ENCODE peak calls at places on chromosomes 5 and 9, in four cellular contexts. One of them, this sample, is unnamed.

GRCh38 chr9:95004452-95005275 is 278.2 kb downstream of the AOPEP start:
- DNase-seq in A549: peak
- DNase-seq in astrocyte of the spinal cord: no peak
- DNase-seq in fibroblast of lung: peak
- DNase-seq in this sample: no peak

GRCh38 chr5:56350595-56351170 is 117.6 kb upstream of the ANKRD55 start:
- DNase-seq in astrocyte of the spinal cord: peak
- DNase-seq in fibroblast of lung: peak
- DNase-seq in A549: peak
- DNase-seq in this sample: peak

GRCh38 chr9:134064711-134065110 is 3.1 kb downstream of the BRD3 start:
- DNase-seq in A549: no peak
- DNase-seq in fibroblast of lung: no peak
- DNase-seq in astrocyte of the spinal cord: no peak
- DNase-seq in this sample: no peak

GRCh38 chr9:2101524-2101923 is 86.4 kb downstream of the SMARCA2 start:
- DNase-seq in astrocyte of the spinal cord: no peak
- DNase-seq in A549: no peak
- DNase-seq in fibroblast of lung: no peak
- DNase-seq in this sample: no peak

GRCh38 chr5:65774346-65774745 is 52.3 kb downstream of the NLN start:
- DNase-seq in astrocyte of the spinal cord: peak
- DNase-seq in fibroblast of lung: peak
- DNase-seq in A549: no peak
- DNase-seq in this sample: peak

GRCh38 chr5:154647760-154648143 is 107.4 kb upstream of the LARP1 start:
- DNase-seq in fibroblast of lung: no peak
- DNase-seq in A549: no peak
- DNase-seq in astrocyte of the spinal cord: no peak
- DNase-seq in this sample: no peak

GRCh38 chr5:54756796-54757402 is 228.5 kb downstream of the ESM1 start:
- DNase-seq in A549: no peak
- DNase-seq in fibroblast of lung: no peak
- DNase-seq in astrocyte of the spinal cord: no peak
- DNase-seq in this sample: peak

GRCh38 chr9:137460363-137461315 is 1.5 kb upstream of the NSMF start:
- DNase-seq in astrocyte of the spinal cord: no peak
- DNase-seq in fibroblast of lung: no peak
- DNase-seq in A549: no peak
- DNase-seq in this sample: no peak

GRCh38 chr5:77590347-77590746 is 48.2 kb downstream of the OTP start:
- DNase-seq in astrocyte of the spinal cord: no peak
- DNase-seq in fibroblast of lung: no peak
- DNase-seq in A549: no peak
- DNase-seq in this sample: no peak

GRCh38 chr9:108300296-108301287 is 555.2 kb downstream of the ACTL7B start:
- DNase-seq in astrocyte of the spinal cord: no peak
- DNase-seq in A549: no peak
- DNase-seq in fibroblast of lung: no peak
- DNase-seq in this sample: no peak

GRCh38 chr9:120878188-120879130 is 1.5 kb upstream of the PHF19 start:
- DNase-seq in A549: no peak
- DNase-seq in astrocyte of the spinal cord: no peak
- DNase-seq in fibroblast of lung: no peak
- DNase-seq in this sample: no peak

GRCh38 chr9:137308102-137308619 is 6.1 kb upstream of the NRARP start:
- DNase-seq in fibroblast of lung: no peak
- DNase-seq in A549: peak
- DNase-seq in astrocyte of the spinal cord: no peak
- DNase-seq in this sample: no peak

GRCh38 chr5:1246711-1247431 is 21.7 kb downstream of the SLC6A18 start:
- DNase-seq in fibroblast of lung: no peak
- DNase-seq in A549: peak
- DNase-seq in astrocyte of the spinal cord: no peak
- DNase-seq in this sample: peak

GRCh38 chr9:78314953-78315870 is 18.3 kb downstream of the PSAT1 start:
- DNase-seq in fibroblast of lung: peak
- DNase-seq in A549: no peak
- DNase-seq in astrocyte of the spinal cord: peak
- DNase-seq in this sample: peak

GRCh38 chr9:98442114-98442513 is 186.7 kb upstream of the TBC1D2 start:
- DNase-seq in astrocyte of the spinal cord: no peak
- DNase-seq in A549: no peak
- DNase-seq in fibroblast of lung: no peak
- DNase-seq in this sample: no peak

GRCh38 chr5:139426222-139426885 is 13.0 kb downstream of the DNAJC18 start:
- DNase-seq in astrocyte of the spinal cord: no peak
- DNase-seq in A549: no peak
- DNase-seq in fibroblast of lung: peak
- DNase-seq in this sample: no peak

GRCh38 chr5:60404171-60404570 is 295.8 kb downstream of the DEPDC1B start:
- DNase-seq in A549: no peak
- DNase-seq in astrocyte of the spinal cord: no peak
- DNase-seq in fibroblast of lung: no peak
- DNase-seq in this sample: no peak

GRCh38 chr5:145218982-145219381 is 616.2 kb downstream of the PRELID2 start:
- DNase-seq in fibroblast of lung: no peak
- DNase-seq in A549: no peak
- DNase-seq in astrocyte of the spinal cord: no peak
- DNase-seq in this sample: no peak

GRCh38 chr5:88092358-88092757 is 176.3 kb downstream of the TMEM161B start:
- DNase-seq in fibroblast of lung: no peak
- DNase-seq in A549: no peak
- DNase-seq in astrocyte of the spinal cord: no peak
- DNase-seq in this sample: no peak

GRCh38 chr5:55682071-55682470 is 30.1 kb downstream of the SLC38A9 start:
- DNase-seq in fibroblast of lung: no peak
- DNase-seq in astrocyte of the spinal cord: no peak
- DNase-seq in A549: no peak
- DNase-seq in this sample: no peak

GRCh38 chr5:109741390-109741789 is 51.7 kb downstream of the MAN2A1 start:
- DNase-seq in fibroblast of lung: no peak
- DNase-seq in astrocyte of the spinal cord: no peak
- DNase-seq in A549: no peak
- DNase-seq in this sample: no peak

GRCh38 chr5:109743770-109744212 is 54.1 kb downstream of the MAN2A1 start:
- DNase-seq in fibroblast of lung: peak
- DNase-seq in A549: peak
- DNase-seq in astrocyte of the spinal cord: peak
- DNase-seq in this sample: peak

GRCh38 chr5:109739741-109740140 is 50.0 kb downstream of the MAN2A1 start:
- DNase-seq in astrocyte of the spinal cord: peak
- DNase-seq in A549: no peak
- DNase-seq in fibroblast of lung: peak
- DNase-seq in this sample: peak

GRCh38 chr5:109743041-109743531 is 53.4 kb downstream of the MAN2A1 start:
- DNase-seq in fibroblast of lung: no peak
- DNase-seq in astrocyte of the spinal cord: no peak
- DNase-seq in A549: no peak
- DNase-seq in this sample: no peak

DNA sequence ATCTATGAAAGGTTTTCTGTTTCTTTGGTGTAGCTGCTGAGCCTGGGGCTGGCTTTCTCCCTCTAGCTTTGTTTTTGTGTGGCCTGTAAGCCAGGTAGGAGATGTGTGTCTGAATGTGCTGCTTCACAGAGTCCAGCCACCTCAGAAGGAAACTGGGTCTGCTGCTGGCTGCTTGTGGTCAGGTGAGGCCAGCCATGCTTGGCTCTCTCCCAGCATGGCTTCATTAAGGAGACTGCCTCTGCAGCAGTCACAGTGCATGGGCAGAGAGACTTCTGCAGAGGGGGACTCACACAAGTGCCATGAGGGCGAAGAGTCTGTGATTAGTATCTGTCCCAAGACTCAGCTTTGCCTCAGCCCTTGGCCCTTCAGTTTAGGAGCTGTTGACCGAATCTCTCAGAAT is 50.6 kb downstream of the MAN2A1 start:
- DNase-seq in astrocyte of the spinal cord: peak
- DNase-seq in fibroblast of lung: no peak
- DNase-seq in A549: no peak
- DNase-seq in this sample: peak
- H3K4me3 ChIP-seq in astrocyte of the spinal cord: no peak
- H3K4me3 ChIP-seq in fibroblast of lung: no peak
- H3K4me3 ChIP-seq in A549: no peak
- H3K4me3 ChIP-seq in this sample: no peak

DNA sequence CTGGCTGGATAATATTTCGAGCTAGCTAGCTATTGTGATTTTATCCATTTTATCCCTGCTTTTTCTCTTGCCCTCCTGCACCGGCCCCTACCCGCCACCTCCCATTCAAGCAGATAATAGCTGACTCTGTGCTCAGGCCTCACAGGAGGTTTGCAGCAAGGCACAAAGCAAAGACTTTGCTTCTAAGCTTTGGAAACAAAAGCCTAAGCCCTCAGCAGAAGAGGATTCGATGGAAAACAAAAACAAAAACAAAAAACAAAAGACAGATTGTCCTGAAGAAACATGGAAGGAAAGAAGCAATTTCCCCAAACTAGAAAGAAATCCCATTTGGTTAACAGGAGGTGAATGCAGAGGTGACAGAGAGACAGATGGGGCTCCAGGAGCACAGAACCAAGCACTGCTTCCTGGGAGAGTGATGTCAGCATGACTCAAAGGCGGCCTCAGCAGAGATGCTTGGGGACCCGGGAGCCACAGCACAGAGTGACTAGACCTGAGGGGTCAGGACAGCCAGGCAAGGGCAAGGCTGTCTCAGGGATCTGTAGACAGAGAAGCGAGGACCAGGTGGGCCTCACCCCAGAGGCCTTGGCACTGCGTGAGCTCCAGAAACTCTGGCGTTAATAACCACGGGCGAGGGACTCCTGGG is 28.4 kb downstream of the MTX3 start:
- DNase-seq in fibroblast of lung: no peak
- DNase-seq in astrocyte of the spinal cord: peak
- DNase-seq in A549: no peak
- DNase-seq in this sample: peak
- H3K4me3 ChIP-seq in fibroblast of lung: no peak
- H3K4me3 ChIP-seq in astrocyte of the spinal cord: no peak
- H3K4me3 ChIP-seq in A549: no peak
- H3K4me3 ChIP-seq in this sample: no peak

GRCh38 chr5:150411245-150411979 is 1.3 kb downstream of the CD74 start:
- DNase-seq in astrocyte of the spinal cord: no peak
- DNase-seq in A549: no peak
- DNase-seq in fibroblast of lung: no peak
- DNase-seq in this sample: no peak
- H3K4me3 ChIP-seq in astrocyte of the spinal cord: no peak
- H3K4me3 ChIP-seq in A549: no peak
- H3K4me3 ChIP-seq in fibroblast of lung: no peak
- H3K4me3 ChIP-seq in this sample: no peak

GRCh38 chr9:37420271-37421215 is 2.0 kb upstream of the GRHPR start:
- DNase-seq in astrocyte of the spinal cord: no peak
- DNase-seq in fibroblast of lung: no peak
- DNase-seq in A549: no peak
- DNase-seq in this sample: no peak

GRCh38 chr9:37422289-37423104 is at the start of gene GRHPR:
- DNase-seq in fibroblast of lung: peak
- DNase-seq in A549: peak
- DNase-seq in astrocyte of the spinal cord: peak
- DNase-seq in this sample: peak

GRCh38 chr9:37424204-37424685 is 1.7 kb downstream of the GRHPR start:
- DNase-seq in astrocyte of the spinal cord: no peak
- DNase-seq in fibroblast of lung: no peak
- DNase-seq in A549: no peak
- DNase-seq in this sample: no peak

GRCh38 chr9:37423508-37423907 is 1.0 kb downstream of the GRHPR start:
- DNase-seq in A549: no peak
- DNase-seq in astrocyte of the spinal cord: no peak
- DNase-seq in fibroblast of lung: no peak
- DNase-seq in this sample: no peak

GRCh38 chr9:37421914-37422288 is 595 bp upstream of the GRHPR start:
- DNase-seq in A549: no peak
- DNase-seq in fibroblast of lung: no peak
- DNase-seq in astrocyte of the spinal cord: no peak
- DNase-seq in this sample: no peak
- H3K4me3 ChIP-seq in A549: peak
- H3K4me3 ChIP-seq in fibroblast of lung: peak
- H3K4me3 ChIP-seq in astrocyte of the spinal cord: peak
- H3K4me3 ChIP-seq in this sample: peak

GRCh38 chr5:150436141-150436680 is 13.3 kb downstream of the RPS14 start:
- DNase-seq in A549: peak
- DNase-seq in astrocyte of the spinal cord: peak
- DNase-seq in fibroblast of lung: peak
- DNase-seq in this sample: peak
- H3K4me3 ChIP-seq in A549: no peak
- H3K4me3 ChIP-seq in astrocyte of the spinal cord: no peak
- H3K4me3 ChIP-seq in fibroblast of lung: no peak
- H3K4me3 ChIP-seq in this sample: no peak

GRCh38 chr5:121279801-121280200 is 571.9 kb upstream of the FTMT start:
- DNase-seq in fibroblast of lung: no peak
- DNase-seq in astrocyte of the spinal cord: no peak
- DNase-seq in A549: no peak
- DNase-seq in this sample: no peak

GRCh38 chr5:121271546-121271945 is 580.1 kb upstream of the FTMT start:
- DNase-seq in A549: no peak
- DNase-seq in astrocyte of the spinal cord: no peak
- DNase-seq in fibroblast of lung: no peak
- DNase-seq in this sample: no peak

GRCh38 chr5:121273818-121274433 is 577.8 kb upstream of the FTMT start:
- DNase-seq in astrocyte of the spinal cord: peak
- DNase-seq in fibroblast of lung: peak
- DNase-seq in A549: peak
- DNase-seq in this sample: peak
- H3K4me3 ChIP-seq in astrocyte of the spinal cord: no peak
- H3K4me3 ChIP-seq in fibroblast of lung: peak
- H3K4me3 ChIP-seq in A549: no peak
- H3K4me3 ChIP-seq in this sample: no peak